ENCODE peak calls at places on chromosomes 12 and 14, in seven cellular contexts. G is NCI-H1092; J is Daoy; L is non-pigmented ciliary epithelial cell; U is neural crest cell; B is naive thymus-derived CD4-positive, alpha-beta T cell; I is EH. H is an unnamed sample.
A peak's percentile ranks its signal among the peaks of the same experiment; 100 is the strongest.

GRCh38 chr12:45518516-45519235 is 210.8 kb upstream of the ARID2 start:
- DNase-seq in I (peak; percentile 4), J (no peak), U (no peak), G (no peak), B (no peak), L (no peak), H (no peak)

GRCh38 chr14:33566082-33566481 is 384.8 kb downstream of the EGLN3 start:
- DNase-seq in L (no peak), G (no peak), J (peak; percentile 33), B (no peak), I (no peak), U (no peak), H (no peak)

GRCh38 chr12:96104566-96104965 is 69.2 kb upstream of the LTA4H start:
- DNase-seq in U (no peak), B (no peak), L (no peak), I (no peak), G (no peak), J (no peak), H (no peak)

GRCh38 chr14:32939254-32940065 is 781 bp downstream of the NPAS3 start:
- DNase-seq in B (no peak), G (peak; percentile 66), L (no peak), J (peak; percentile 93), U (peak; percentile 67), I (peak; percentile 60), H (peak; percentile 83)

GRCh38 chr14:81480741-81481140 is 52.9 kb downstream of the SEL1L start:
- DNase-seq in J (no peak), G (no peak), L (no peak), U (no peak), I (no peak), B (no peak), H (no peak)

GRCh38 chr12:56324196-56324595 is 8.4 kb upstream of the CNPY2 start:
- DNase-seq in J (no peak), I (no peak), L (no peak), B (no peak), U (no peak), G (no peak), H (no peak)

GRCh38 chr14:23071244-23071974 is 14.1 kb upstream of the CDH24 start:
- DNase-seq in G (no peak), I (peak; percentile 93), L (peak; percentile 86), B (peak; percentile 55), J (peak; percentile 96), U (peak; percentile 73), H (no peak)

GRCh38 chr14:97723834-97724770 is 926.9 kb downstream of the VRK1 start:
- DNase-seq in G (no peak), U (no peak), L (no peak), B (no peak), J (peak; percentile 19), I (no peak), H (no peak)

GRCh38 chr12:128583453-128583852 is 240.3 kb downstream of the SLC15A4 start:
- DNase-seq in I (no peak), U (no peak), L (no peak), J (no peak), G (no peak), B (no peak), H (peak; percentile 16)

GRCh38 chr12:67449591-67450052 is 180.5 kb downstream of the CAND1 start:
- DNase-seq in J (no peak), I (no peak), G (no peak), U (no peak), B (no peak), L (no peak), H (no peak)

GRCh38 chr14:93936245-93936644 is 9.1 kb downstream of the FAM181A start:
- DNase-seq in G (no peak), B (no peak), I (peak; percentile 15), U (peak; percentile 31), L (no peak), J (no peak), H (no peak)

GRCh38 chr12:4037747-4038312 is 164.6 kb upstream of the PARP11 start:
- DNase-seq in I (peak; percentile 54), J (peak; percentile 25), G (no peak), B (no peak), L (no peak), U (peak; percentile 45), H (no peak)

GRCh38 chr12:4278582-4278939 is 5.0 kb downstream of the CCND2 start:
- DNase-seq in B (no peak), J (no peak), U (no peak), G (no peak), L (no peak), I (no peak), H (no peak)

GRCh38 chr12:19048943-19049342 is 80.6 kb upstream of the PLEKHA5 start:
- DNase-seq in I (peak; percentile 34), J (peak; percentile 65), U (no peak), B (no peak), G (no peak), L (no peak), H (no peak)

GRCh38 chr12:121009744-121010143 is 6.5 kb downstream of the C12orf43 start:
- DNase-seq in J (peak; percentile 32), I (peak; percentile 48), L (peak; percentile 9), U (peak; percentile 14), B (no peak), G (no peak), H (no peak)

GRCh38 chr12:57815177-57816000 is 3.1 kb downstream of the AVIL start:
- DNase-seq in U (no peak), J (no peak), I (no peak), B (no peak), G (no peak), L (no peak), H (peak; percentile 68)

GRCh38 chr12:44317651-44318126 is 481.8 kb downstream of the TMEM117 start:
- DNase-seq in U (no peak), J (peak; percentile 15), B (no peak), G (peak; percentile 77), L (peak; percentile 6), I (peak; percentile 39), H (peak; percentile 14)

GRCh38 chr14:67270933-67271332 is 29.7 kb downstream of the PALS1 start:
- DNase-seq in L (no peak), I (no peak), J (no peak), G (no peak), U (no peak), B (no peak), H (no peak)

GRCh38 chr14:100115726-100116125 is 43.7 kb downstream of the DEGS2 start:
- DNase-seq in B (no peak), J (no peak), L (no peak), G (no peak), I (no peak), U (no peak), H (no peak)

GRCh38 chr12:68750506-68750905 is 4.5 kb downstream of the SLC35E3 start:
- DNase-seq in I (no peak), U (no peak), B (no peak), J (no peak), L (no peak), G (no peak), H (no peak)

GRCh38 chr14:50657753-50658152 is 10.4 kb downstream of the SAV1 start:
- DNase-seq in J (no peak), U (no peak), B (no peak), G (no peak), I (no peak), L (no peak), H (no peak)

GRCh38 chr12:79681008-79681590 is 9.7 kb downstream of the PAWR start:
- DNase-seq in U (no peak), J (peak; percentile 58), B (no peak), I (peak; percentile 68), L (no peak), G (no peak), H (no peak)

GRCh38 chr14:96762650-96763049 is 34.5 kb upstream of the VRK1 start:
- DNase-seq in G (peak; percentile 20), J (peak; percentile 78), U (peak; percentile 16), I (peak; percentile 74), B (no peak), L (peak; percentile 8), H (peak; percentile 74)

GRCh38 chr12:1629338-1630080 is 478 bp downstream of the WNT5B start:
- DNase-seq in G (peak; percentile 37), B (no peak), J (no peak), L (no peak), U (no peak), I (no peak), H (no peak)

GRCh38 chr12:108839011-108839889 is 18.1 kb downstream of the SSH1 start:
- DNase-seq in B (no peak), J (peak; percentile 74), I (peak; percentile 96), U (no peak), L (no peak), G (no peak), H (no peak)

H was measured in SHP77.